ENCODE peak calls at places on chromosomes 4 and X, in eight cellular contexts. One of them, this sample, is unnamed.

GRCh38 chrX:45824471-45824870 is 623.8 kb upstream of the DIPK2B start:
- DNase-seq in HEK293T: peak; percentile 39
- DNase-seq in astrocyte of the spinal cord: peak; percentile 92
- DNase-seq in CD8-positive, alpha-beta memory T cell: no peak
- DNase-seq in H7: peak; percentile 19
- DNase-seq in NCI-H1048: no peak
- DNase-seq in HuH-7.5: no peak
- DNase-seq in GM03348: peak; percentile 72
- DNase-seq in this sample: peak; percentile 71

GRCh38 chr4:123744664-123745290 is 348.2 kb downstream of the SPRY1 start:
- DNase-seq in HEK293T: no peak
- DNase-seq in astrocyte of the spinal cord: peak; percentile 3
- DNase-seq in CD8-positive, alpha-beta memory T cell: no peak
- DNase-seq in H7: no peak
- DNase-seq in NCI-H1048: no peak
- DNase-seq in HuH-7.5: no peak
- DNase-seq in GM03348: peak; percentile 16
- DNase-seq in this sample: no peak

GRCh38 chr4:6009452-6009851 is 8.8 kb downstream of the C4orf50 start:
- DNase-seq in HEK293T: no peak
- DNase-seq in astrocyte of the spinal cord: no peak
- DNase-seq in CD8-positive, alpha-beta memory T cell: peak; percentile 12
- DNase-seq in H7: no peak
- DNase-seq in NCI-H1048: no peak
- DNase-seq in HuH-7.5: no peak
- DNase-seq in GM03348: no peak
- DNase-seq in this sample: no peak

GRCh38 chrX:1453390-1453783 is 678 bp upstream of the ASMTL start:
- DNase-seq in HEK293T: no peak
- DNase-seq in astrocyte of the spinal cord: no peak
- DNase-seq in CD8-positive, alpha-beta memory T cell: peak; percentile 91
- DNase-seq in H7: no peak
- DNase-seq in NCI-H1048: no peak
- DNase-seq in HuH-7.5: no peak
- DNase-seq in GM03348: peak; percentile 57
- DNase-seq in this sample: no peak

GRCh38 chrX:139739138-139739537 is 31.2 kb upstream of the MCF2 start:
- DNase-seq in HEK293T: no peak
- DNase-seq in astrocyte of the spinal cord: peak; percentile 65
- DNase-seq in CD8-positive, alpha-beta memory T cell: peak; percentile 46
- DNase-seq in H7: no peak
- DNase-seq in NCI-H1048: no peak
- DNase-seq in HuH-7.5: no peak
- DNase-seq in GM03348: peak; percentile 4
- DNase-seq in this sample: no peak

GRCh38 chr4:112361181-112361791 is 64.1 kb downstream of the ALPK1 start:
- DNase-seq in HEK293T: no peak
- DNase-seq in astrocyte of the spinal cord: peak; percentile 70
- DNase-seq in CD8-positive, alpha-beta memory T cell: no peak
- DNase-seq in H7: peak; percentile 59
- DNase-seq in NCI-H1048: no peak
- DNase-seq in HuH-7.5: no peak
- DNase-seq in GM03348: no peak
- DNase-seq in this sample: no peak

GRCh38 chr4:128502818-128503527 is 215.4 kb upstream of the PGRMC2 start:
- DNase-seq in HEK293T: no peak
- DNase-seq in astrocyte of the spinal cord: peak; percentile 14
- DNase-seq in CD8-positive, alpha-beta memory T cell: no peak
- DNase-seq in H7: no peak
- DNase-seq in NCI-H1048: no peak
- DNase-seq in HuH-7.5: no peak
- DNase-seq in GM03348: no peak
- DNase-seq in this sample: no peak

GRCh38 chr4:165721815-165722214 is 151.2 kb upstream of the TLL1 start:
- DNase-seq in HEK293T: no peak
- DNase-seq in astrocyte of the spinal cord: no peak
- DNase-seq in CD8-positive, alpha-beta memory T cell: no peak
- DNase-seq in H7: no peak
- DNase-seq in NCI-H1048: no peak
- DNase-seq in HuH-7.5: no peak
- DNase-seq in GM03348: no peak
- DNase-seq in this sample: no peak

GRCh38 chrX:135632353-135632752 is 81.1 kb upstream of the CT45A1 start:
- DNase-seq in HEK293T: no peak
- DNase-seq in astrocyte of the spinal cord: no peak
- DNase-seq in CD8-positive, alpha-beta memory T cell: no peak
- DNase-seq in H7: no peak
- DNase-seq in NCI-H1048: no peak
- DNase-seq in HuH-7.5: no peak
- DNase-seq in GM03348: no peak
- DNase-seq in this sample: peak; percentile 27

GRCh38 chr4:116099596-116099995 is 985.8 kb downstream of the TRAM1L1 start:
- DNase-seq in HEK293T: no peak
- DNase-seq in astrocyte of the spinal cord: no peak
- DNase-seq in CD8-positive, alpha-beta memory T cell: no peak
- DNase-seq in H7: no peak
- DNase-seq in NCI-H1048: no peak
- DNase-seq in HuH-7.5: no peak
- DNase-seq in GM03348: no peak
- DNase-seq in this sample: no peak

GRCh38 chrX:30865020-30865419 is 24.0 kb downstream of the TAB3 start:
- DNase-seq in HEK293T: peak; percentile 31
- DNase-seq in astrocyte of the spinal cord: no peak
- DNase-seq in CD8-positive, alpha-beta memory T cell: no peak
- DNase-seq in H7: peak; percentile 22
- DNase-seq in NCI-H1048: no peak
- DNase-seq in HuH-7.5: no peak
- DNase-seq in GM03348: no peak
- DNase-seq in this sample: no peak

GRCh38 chr4:7908668-7909067 is 31.0 kb downstream of the AFAP1 start:
- DNase-seq in HEK293T: no peak
- DNase-seq in astrocyte of the spinal cord: no peak
- DNase-seq in CD8-positive, alpha-beta memory T cell: no peak
- DNase-seq in H7: no peak
- DNase-seq in NCI-H1048: no peak
- DNase-seq in HuH-7.5: no peak
- DNase-seq in GM03348: no peak
- DNase-seq in this sample: no peak

GRCh38 chr4:151206241-151207005 is 70.5 kb upstream of the PRSS48 start:
- DNase-seq in HEK293T: no peak
- DNase-seq in astrocyte of the spinal cord: no peak
- DNase-seq in CD8-positive, alpha-beta memory T cell: no peak
- DNase-seq in H7: no peak
- DNase-seq in NCI-H1048: no peak
- DNase-seq in HuH-7.5: no peak
- DNase-seq in GM03348: no peak
- DNase-seq in this sample: no peak

GRCh38 chr4:67035501-67035900 is 509.8 kb downstream of the CENPC start:
- DNase-seq in HEK293T: no peak
- DNase-seq in astrocyte of the spinal cord: peak; percentile 89
- DNase-seq in CD8-positive, alpha-beta memory T cell: no peak
- DNase-seq in H7: no peak
- DNase-seq in NCI-H1048: no peak
- DNase-seq in HuH-7.5: no peak
- DNase-seq in GM03348: no peak
- DNase-seq in this sample: no peak

GRCh38 chr4:153107246-153107645 is 97.0 kb upstream of the TRIM2 start:
- DNase-seq in HEK293T: no peak
- DNase-seq in astrocyte of the spinal cord: no peak
- DNase-seq in CD8-positive, alpha-beta memory T cell: no peak
- DNase-seq in H7: no peak
- DNase-seq in NCI-H1048: no peak
- DNase-seq in HuH-7.5: no peak
- DNase-seq in GM03348: no peak
- DNase-seq in this sample: no peak

GRCh38 chr4:114980932-114981693 is 132.3 kb downstream of the NDST4 start:
- DNase-seq in HEK293T: no peak
- DNase-seq in astrocyte of the spinal cord: no peak
- DNase-seq in CD8-positive, alpha-beta memory T cell: no peak
- DNase-seq in H7: no peak
- DNase-seq in NCI-H1048: no peak
- DNase-seq in HuH-7.5: no peak
- DNase-seq in GM03348: peak; percentile 3
- DNase-seq in this sample: no peak

GRCh38 chr4:149801416-149801815 is 14.2 kb downstream of the IQCM start:
- DNase-seq in HEK293T: no peak
- DNase-seq in astrocyte of the spinal cord: no peak
- DNase-seq in CD8-positive, alpha-beta memory T cell: no peak
- DNase-seq in H7: no peak
- DNase-seq in NCI-H1048: no peak
- DNase-seq in HuH-7.5: no peak
- DNase-seq in GM03348: no peak
- DNase-seq in this sample: no peak

GRCh38 chr4:95754667-95755066 is 85.2 kb upstream of the PDHA2 start:
- DNase-seq in HEK293T: no peak
- DNase-seq in astrocyte of the spinal cord: no peak
- DNase-seq in CD8-positive, alpha-beta memory T cell: no peak
- DNase-seq in H7: no peak
- DNase-seq in NCI-H1048: no peak
- DNase-seq in HuH-7.5: no peak
- DNase-seq in GM03348: no peak
- DNase-seq in this sample: no peak

GRCh38 chrX:44105228-44105913 is 132.2 kb upstream of the NDP start:
- DNase-seq in HEK293T: no peak
- DNase-seq in astrocyte of the spinal cord: no peak
- DNase-seq in CD8-positive, alpha-beta memory T cell: no peak
- DNase-seq in H7: no peak
- DNase-seq in NCI-H1048: no peak
- DNase-seq in HuH-7.5: no peak
- DNase-seq in GM03348: no peak
- DNase-seq in this sample: peak; percentile 74

GRCh38 chr4:6192245-6192644 is 8.1 kb downstream of the JAKMIP1 start:
- DNase-seq in HEK293T: no peak
- DNase-seq in astrocyte of the spinal cord: no peak
- DNase-seq in CD8-positive, alpha-beta memory T cell: no peak
- DNase-seq in H7: no peak
- DNase-seq in NCI-H1048: no peak
- DNase-seq in HuH-7.5: peak; percentile 55
- DNase-seq in GM03348: no peak
- DNase-seq in this sample: no peak

GRCh38 chrX:153685751-153686676 is 1.7 kb upstream of the SLC6A8 start:
- DNase-seq in HEK293T: no peak
- DNase-seq in astrocyte of the spinal cord: no peak
- DNase-seq in CD8-positive, alpha-beta memory T cell: no peak
- DNase-seq in H7: no peak
- DNase-seq in NCI-H1048: no peak
- DNase-seq in HuH-7.5: no peak
- DNase-seq in GM03348: no peak
- DNase-seq in this sample: no peak

GRCh38 chr4:182533948-182534347 is 290.7 kb downstream of the TENM3 start:
- DNase-seq in HEK293T: no peak
- DNase-seq in astrocyte of the spinal cord: peak; percentile 28
- DNase-seq in CD8-positive, alpha-beta memory T cell: no peak
- DNase-seq in H7: no peak
- DNase-seq in NCI-H1048: no peak
- DNase-seq in HuH-7.5: no peak
- DNase-seq in GM03348: peak; percentile 25
- DNase-seq in this sample: no peak

GRCh38 chr4:48396043-48396442 is 54.7 kb downstream of the SLAIN2 start:
- DNase-seq in HEK293T: no peak
- DNase-seq in astrocyte of the spinal cord: no peak
- DNase-seq in CD8-positive, alpha-beta memory T cell: no peak
- DNase-seq in H7: no peak
- DNase-seq in NCI-H1048: no peak
- DNase-seq in HuH-7.5: no peak
- DNase-seq in GM03348: no peak
- DNase-seq in this sample: no peak

GRCh38 chr4:147933316-147933715 is 201.4 kb downstream of the ARHGAP10 start:
- DNase-seq in HEK293T: no peak
- DNase-seq in astrocyte of the spinal cord: no peak
- DNase-seq in CD8-positive, alpha-beta memory T cell: no peak
- DNase-seq in H7: no peak
- DNase-seq in NCI-H1048: no peak
- DNase-seq in HuH-7.5: no peak
- DNase-seq in GM03348: no peak
- DNase-seq in this sample: no peak

GRCh38 chr4:163701915-163702314 is 207.4 kb downstream of the TMA16 start:
- DNase-seq in HEK293T: peak; percentile 20
- DNase-seq in astrocyte of the spinal cord: peak; percentile 78
- DNase-seq in CD8-positive, alpha-beta memory T cell: no peak
- DNase-seq in H7: no peak
- DNase-seq in NCI-H1048: no peak
- DNase-seq in HuH-7.5: no peak
- DNase-seq in GM03348: no peak
- DNase-seq in this sample: no peak

This sample was measured in T47D.